ENCODE peak calls at places on chromosomes 11 and 22, in six cellular contexts. One of them, this sample, is unnamed.

GRCh38 chr11:63683133-63683991 is 2.1 kb downstream of the RTN3 start:
- DNase-seq in IMR-90: peak; percentile 53
- DNase-seq in heart left ventricle: no peak
- DNase-seq in HCT116: no peak
- DNase-seq in Peyer's patch: no peak
- DNase-seq in testis: no peak
- DNase-seq in this sample: peak; percentile 39

GRCh38 chr11:96967616-96968015 is 577.8 kb downstream of the JRKL start:
- DNase-seq in IMR-90: no peak
- DNase-seq in heart left ventricle: no peak
- DNase-seq in HCT116: no peak
- DNase-seq in Peyer's patch: no peak
- DNase-seq in testis: no peak
- DNase-seq in this sample: no peak

GRCh38 chr11:17839450-17839849 is 104.9 kb downstream of the KCNC1 start:
- DNase-seq in IMR-90: no peak
- DNase-seq in heart left ventricle: no peak
- DNase-seq in HCT116: no peak
- DNase-seq in Peyer's patch: no peak
- DNase-seq in testis: no peak
- DNase-seq in this sample: no peak

GRCh38 chr11:61281581-61282250 is 13.4 kb downstream of the VWCE start:
- DNase-seq in IMR-90: no peak
- DNase-seq in heart left ventricle: no peak
- DNase-seq in HCT116: peak; percentile 32
- DNase-seq in Peyer's patch: peak; percentile 76
- DNase-seq in testis: peak; percentile 82
- DNase-seq in this sample: peak; percentile 40

GRCh38 chr22:48444320-48445112 is 1383.2 kb downstream of the BRD1 start:
- DNase-seq in IMR-90: no peak
- DNase-seq in heart left ventricle: no peak
- DNase-seq in HCT116: no peak
- DNase-seq in Peyer's patch: no peak
- DNase-seq in testis: no peak
- DNase-seq in this sample: no peak

GRCh38 chr11:34915136-34916013 is 804 bp downstream of the APIP start:
- DNase-seq in IMR-90: peak; percentile 40
- DNase-seq in heart left ventricle: no peak
- DNase-seq in HCT116: no peak
- DNase-seq in Peyer's patch: no peak
- DNase-seq in testis: peak; percentile 55
- DNase-seq in this sample: no peak

GRCh38 chr11:72352859-72353551 is 81.3 kb downstream of the CLPB start:
- DNase-seq in IMR-90: peak; percentile 85
- DNase-seq in heart left ventricle: no peak
- DNase-seq in HCT116: no peak
- DNase-seq in Peyer's patch: no peak
- DNase-seq in testis: peak; percentile 24
- DNase-seq in this sample: no peak

GRCh38 chr22:20117656-20118571 is 888 bp upstream of the TRMT2A start:
- DNase-seq in IMR-90: peak; percentile 25
- DNase-seq in heart left ventricle: no peak
- DNase-seq in HCT116: no peak
- DNase-seq in Peyer's patch: no peak
- DNase-seq in testis: no peak
- DNase-seq in this sample: peak; percentile 43

GRCh38 chr11:69035150-69035958 is 13.4 kb upstream of the TPCN2 start:
- DNase-seq in IMR-90: no peak
- DNase-seq in heart left ventricle: no peak
- DNase-seq in HCT116: no peak
- DNase-seq in Peyer's patch: no peak
- DNase-seq in testis: peak; percentile 63
- DNase-seq in this sample: no peak

GRCh38 chr22:37502342-37503182 is 16.4 kb upstream of the MFNG start:
- DNase-seq in IMR-90: no peak
- DNase-seq in heart left ventricle: no peak
- DNase-seq in HCT116: no peak
- DNase-seq in Peyer's patch: peak; percentile 93
- DNase-seq in testis: no peak
- DNase-seq in this sample: peak; percentile 87

GRCh38 chr11:63763506-63764200 is 4.9 kb downstream of the ZFTA start:
- DNase-seq in IMR-90: no peak
- DNase-seq in heart left ventricle: peak; percentile 41
- DNase-seq in HCT116: no peak
- DNase-seq in Peyer's patch: no peak
- DNase-seq in testis: no peak
- DNase-seq in this sample: no peak

GRCh38 chr22:32680895-32681294 is 120.6 kb upstream of the TIMP3 start:
- DNase-seq in IMR-90: no peak
- DNase-seq in heart left ventricle: no peak
- DNase-seq in HCT116: no peak
- DNase-seq in Peyer's patch: no peak
- DNase-seq in testis: no peak
- DNase-seq in this sample: no peak

GRCh38 chr22:38272373-38273134 is at the start of gene TMEM184B:
- DNase-seq in IMR-90: peak; percentile 58
- DNase-seq in heart left ventricle: peak; percentile 84
- DNase-seq in HCT116: peak; percentile 18
- DNase-seq in Peyer's patch: peak; percentile 88
- DNase-seq in testis: peak; percentile 82
- DNase-seq in this sample: peak; percentile 86

GRCh38 chr11:34315006-34315793 is 42.6 kb downstream of the ABTB2 start:
- DNase-seq in IMR-90: no peak
- DNase-seq in heart left ventricle: no peak
- DNase-seq in HCT116: no peak
- DNase-seq in Peyer's patch: no peak
- DNase-seq in testis: no peak
- DNase-seq in this sample: no peak

GRCh38 chr11:126452718-126453117 is 97.2 kb downstream of the ST3GAL4 start:
- DNase-seq in IMR-90: no peak
- DNase-seq in heart left ventricle: no peak
- DNase-seq in HCT116: no peak
- DNase-seq in Peyer's patch: no peak
- DNase-seq in testis: peak; percentile 50
- DNase-seq in this sample: no peak

GRCh38 chr11:117834068-117834810 is 9.7 kb upstream of the FXYD2 start:
- DNase-seq in IMR-90: no peak
- DNase-seq in heart left ventricle: peak; percentile 3
- DNase-seq in HCT116: no peak
- DNase-seq in Peyer's patch: no peak
- DNase-seq in testis: peak; percentile 10
- DNase-seq in this sample: no peak

GRCh38 chr11:44609028-44609782 is 43.7 kb downstream of the CD82 start:
- DNase-seq in IMR-90: no peak
- DNase-seq in heart left ventricle: no peak
- DNase-seq in HCT116: no peak
- DNase-seq in Peyer's patch: no peak
- DNase-seq in testis: no peak
- DNase-seq in this sample: no peak

GRCh38 chr11:68043029-68043348 is 4.2 kb downstream of the TCIRG1 start:
- DNase-seq in IMR-90: no peak
- DNase-seq in heart left ventricle: no peak
- DNase-seq in HCT116: no peak
- DNase-seq in Peyer's patch: no peak
- DNase-seq in testis: no peak
- DNase-seq in this sample: no peak

GRCh38 chr11:126363706-126364245 is 8.3 kb downstream of the ST3GAL4 start:
- DNase-seq in IMR-90: no peak
- DNase-seq in heart left ventricle: no peak
- DNase-seq in HCT116: no peak
- DNase-seq in Peyer's patch: no peak
- DNase-seq in testis: no peak
- DNase-seq in this sample: no peak

GRCh38 chr11:62103141-62103540 is 20.7 kb upstream of the INCENP start:
- DNase-seq in IMR-90: no peak
- DNase-seq in heart left ventricle: no peak
- DNase-seq in HCT116: no peak
- DNase-seq in Peyer's patch: no peak
- DNase-seq in testis: no peak
- DNase-seq in this sample: no peak

GRCh38 chr22:30289980-30290313 is 642 bp upstream of the CASTOR1 start:
- DNase-seq in IMR-90: no peak
- DNase-seq in heart left ventricle: no peak
- DNase-seq in HCT116: no peak
- DNase-seq in Peyer's patch: no peak
- DNase-seq in testis: no peak
- DNase-seq in this sample: no peak

GRCh38 chr22:30290318-30290678 is 993 bp upstream of the CASTOR1 start:
- DNase-seq in IMR-90: peak; percentile 23
- DNase-seq in heart left ventricle: peak; percentile 20
- DNase-seq in HCT116: no peak
- DNase-seq in Peyer's patch: no peak
- DNase-seq in testis: no peak
- DNase-seq in this sample: no peak

GRCh38 chr22:30289126-30289979 is at the start of gene CASTOR1:
- DNase-seq in IMR-90: peak; percentile 97
- DNase-seq in heart left ventricle: peak; percentile 99
- DNase-seq in HCT116: peak; percentile 96
- DNase-seq in Peyer's patch: peak; percentile 98
- DNase-seq in testis: peak; percentile 99
- DNase-seq in this sample: peak; percentile 99

GRCh38 chr22:30291334-30291892 is 2.1 kb upstream of the CASTOR1 start:
- DNase-seq in IMR-90: no peak
- DNase-seq in heart left ventricle: no peak
- DNase-seq in HCT116: no peak
- DNase-seq in Peyer's patch: no peak
- DNase-seq in testis: no peak
- DNase-seq in this sample: no peak

DNA sequence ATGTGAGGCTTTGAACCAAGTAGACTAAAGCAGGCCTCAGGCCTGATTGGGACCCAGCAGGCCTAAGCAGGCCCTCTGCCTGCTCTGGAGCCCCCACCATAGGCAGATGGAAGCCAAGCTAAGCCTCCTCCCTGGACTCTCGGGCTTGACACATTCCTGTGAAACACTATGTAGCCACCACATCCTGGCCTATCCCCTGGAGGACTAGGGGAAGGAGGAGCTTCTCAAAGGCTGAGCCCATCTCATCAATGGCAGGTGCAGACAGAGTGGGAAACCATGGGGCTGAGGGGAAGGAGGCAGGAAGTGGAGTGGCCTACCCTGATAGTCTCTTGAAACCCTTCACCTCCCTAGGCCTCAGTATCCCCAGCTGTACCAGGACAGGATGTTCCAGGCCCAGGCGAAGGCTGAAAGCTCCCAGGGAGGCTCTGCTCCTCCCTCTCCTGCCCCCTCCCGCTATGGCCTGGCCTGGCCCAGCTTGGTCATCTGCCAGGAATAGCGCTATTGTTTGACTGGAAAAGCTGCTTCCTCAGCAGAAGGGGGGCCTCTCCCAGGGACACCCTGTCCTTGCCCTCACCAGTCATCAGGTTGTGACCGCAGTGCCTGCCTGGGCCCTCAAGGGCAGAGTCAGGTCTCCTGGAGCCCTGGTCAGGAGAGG is 1.5 kb upstream of the CASTOR1 start:
- DNase-seq in IMR-90: peak; percentile 48
- DNase-seq in heart left ventricle: peak; percentile 93
- DNase-seq in HCT116: no peak
- DNase-seq in Peyer's patch: peak; percentile 76
- DNase-seq in testis: peak; percentile 94
- DNase-seq in this sample: peak; percentile 93
- TF ChIP-seq POLR2A in IMR-90: no peak
- TF ChIP-seq POLR2A in heart left ventricle: no peak
- TF ChIP-seq POLR2A in HCT116: no peak
- TF ChIP-seq POLR2A in Peyer's patch: no peak
- TF ChIP-seq POLR2A in testis: no peak
- TF ChIP-seq POLR2A in this sample: no peak

GRCh38 chr22:46082633-46083032 is 67.7 kb upstream of the PPARA start:
- DNase-seq in IMR-90: no peak
- DNase-seq in heart left ventricle: no peak
- DNase-seq in HCT116: no peak
- DNase-seq in Peyer's patch: no peak
- DNase-seq in testis: peak; percentile 13
- DNase-seq in this sample: peak; percentile 6
- H3K4me1 ChIP-seq in IMR-90: peaks cover 46% of the 10 kb centered on the region
- H3K4me1 ChIP-seq in heart left ventricle: peaks cover 65% of the 10 kb centered on the region
- H3K4me1 ChIP-seq in HCT116: peaks cover 59% of the 10 kb centered on the region
- H3K4me1 ChIP-seq in Peyer's patch: peaks cover 92% of the 10 kb centered on the region
- H3K4me1 ChIP-seq in testis: peaks cover 70% of the 10 kb centered on the region
- H3K4me1 ChIP-seq in this sample: peaks cover 97% of the 10 kb centered on the region

DNA sequence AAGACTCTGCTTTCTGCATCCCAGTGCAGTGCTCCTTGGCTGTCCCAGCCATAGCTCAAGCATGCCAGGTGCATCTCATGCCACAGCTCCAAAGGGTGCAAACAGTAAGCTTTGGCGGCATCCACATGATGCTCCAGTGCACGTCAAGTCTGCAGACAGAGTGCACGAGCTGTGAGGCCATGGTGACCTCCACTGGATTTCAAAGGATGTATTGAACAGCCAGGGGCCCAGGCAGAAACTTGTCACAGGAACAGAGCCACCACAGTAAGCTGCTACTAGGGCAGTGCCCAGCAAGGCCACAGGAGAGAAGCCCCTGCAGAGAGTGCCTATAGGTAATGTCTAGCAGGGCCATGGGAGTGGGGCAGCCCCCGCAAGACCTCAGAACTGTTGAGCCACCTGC is 206.8 kb upstream of the DDI1 start:
- DNase-seq in IMR-90: no peak
- DNase-seq in heart left ventricle: no peak
- DNase-seq in HCT116: no peak
- DNase-seq in Peyer's patch: no peak
- DNase-seq in testis: no peak
- DNase-seq in this sample: no peak
- TF ChIP-seq CTCF in IMR-90: no peak
- TF ChIP-seq CTCF in heart left ventricle: no peak
- TF ChIP-seq CTCF in HCT116: no peak
- TF ChIP-seq CTCF in Peyer's patch: no peak
- TF ChIP-seq CTCF in testis: no peak
- TF ChIP-seq CTCF in this sample: no peak

GRCh38 chr11:134223836-134224709 is at the start of the genes NCAPD3 and VPS26B:
- DNase-seq in IMR-90: peak; percentile 93
- DNase-seq in heart left ventricle: peak; percentile 97
- DNase-seq in HCT116: peak; percentile 88
- DNase-seq in Peyer's patch: peak; percentile 98
- DNase-seq in testis: peak; percentile 99
- DNase-seq in this sample: peak; percentile 97
- TF ChIP-seq POLR2A in IMR-90: peak; percentile 71
- TF ChIP-seq POLR2A in heart left ventricle: peak; percentile 29
- TF ChIP-seq POLR2A in HCT116: peak; percentile 93
- TF ChIP-seq POLR2A in Peyer's patch: peak; percentile 97
- TF ChIP-seq POLR2A in testis: peak; percentile 93
- TF ChIP-seq POLR2A in this sample: peak; percentile 99

GRCh38 chr11:12680246-12680939 is 6.2 kb downstream of the TEAD1 start:
- DNase-seq in IMR-90: peak; percentile 91
- DNase-seq in heart left ventricle: peak; percentile 83
- DNase-seq in HCT116: no peak
- DNase-seq in Peyer's patch: peak; percentile 85
- DNase-seq in testis: peak; percentile 90
- DNase-seq in this sample: peak; percentile 93

GRCh38 chr11:12682288-12682687 is 8.1 kb downstream of the TEAD1 start:
- DNase-seq in IMR-90: no peak
- DNase-seq in heart left ventricle: no peak
- DNase-seq in HCT116: no peak
- DNase-seq in Peyer's patch: no peak
- DNase-seq in testis: no peak
- DNase-seq in this sample: no peak

GRCh38 chr11:12680940-12681258 is 6.7 kb downstream of the TEAD1 start:
- DNase-seq in IMR-90: no peak
- DNase-seq in heart left ventricle: no peak
- DNase-seq in HCT116: no peak
- DNase-seq in Peyer's patch: no peak
- DNase-seq in testis: no peak
- DNase-seq in this sample: no peak

GRCh38 chr11:12682730-12683500 is 8.7 kb downstream of the TEAD1 start:
- DNase-seq in IMR-90: no peak
- DNase-seq in heart left ventricle: no peak
- DNase-seq in HCT116: no peak
- DNase-seq in Peyer's patch: no peak
- DNase-seq in testis: no peak
- DNase-seq in this sample: no peak

GRCh38 chr11:12681462-12681861 is 7.2 kb downstream of the TEAD1 start:
- DNase-seq in IMR-90: no peak
- DNase-seq in heart left ventricle: no peak
- DNase-seq in HCT116: no peak
- DNase-seq in Peyer's patch: no peak
- DNase-seq in testis: no peak
- DNase-seq in this sample: no peak
- H3K4me1 ChIP-seq in IMR-90: peaks cover 43% of the 10 kb centered on the region
- H3K4me1 ChIP-seq in heart left ventricle: peaks cover 28% of the 10 kb centered on the region
- H3K4me1 ChIP-seq in HCT116: peaks cover 54% of the 10 kb centered on the region
- H3K4me1 ChIP-seq in Peyer's patch: peaks cover 39% of the 10 kb centered on the region
- H3K4me1 ChIP-seq in testis: peaks cover 4% of the 10 kb centered on the region
- H3K4me1 ChIP-seq in this sample: peaks cover 63% of the 10 kb centered on the region